ENCODE peak calls at places on chromosomes 3 and 15, in ten cellular contexts. S is heart right ventricle; K is neuronal stem cell; Q is lower lobe of right lung; R is cardiac muscle cell; B is CD8-positive, alpha-beta memory T cell; E is pancreas; T is heart left ventricle; X is CD8-positive, alpha-beta T cell; A is foreskin keratinocyte. L is an unnamed sample. For H3K27me3 and H3K4me1, the result is how much of the 10 kb centered on the place peaks cover.

GRCh38 chr3:112097378-112097777 is 11.2 kb downstream of the C3orf52 start:
- DNase-seq in S (no peak), K (no peak), Q (no peak), R (peak), B (no peak), E (peak), T (no peak), X (no peak), A (peak), L (no peak)

GRCh38 chr3:197088370-197088769 is 58.8 kb upstream of the MELTF start:
- DNase-seq in S (no peak), K (no peak), Q (no peak), R (peak), B (no peak), E (no peak), T (no peak), X (no peak), A (no peak), L (no peak)

GRCh38 chr3:59692117-59692516 is 642.3 kb upstream of the CFAP20DC start:
- DNase-seq in S (no peak), K (no peak), Q (no peak), R (no peak), B (no peak), E (no peak), T (no peak), X (no peak), A (no peak), L (no peak)

GRCh38 chr3:53232641-53233377 is 23.0 kb downstream of the TKT start:
- DNase-seq in S (no peak), K (no peak), Q (peak), R (no peak), B (no peak), E (no peak), T (no peak), X (no peak), A (no peak), L (no peak)

GRCh38 chr3:16618721-16619120 is 13.5 kb upstream of the DAZL start:
- DNase-seq in S (no peak), K (no peak), Q (no peak), R (peak), B (no peak), E (no peak), T (no peak), X (no peak), A (peak), L (no peak)

GRCh38 chr3:47899495-47900108 is 96.7 kb downstream of the DHX30 start:
- DNase-seq in S (no peak), K (no peak), Q (no peak), R (no peak), B (no peak), E (peak), T (no peak), X (no peak), A (peak), L (no peak)

GRCh38 chr15:67241132-67241855 is 13.2 kb downstream of the AAGAB start:
- DNase-seq in S (no peak), K (no peak), Q (no peak), R (no peak), B (peak), E (no peak), T (no peak), X (no peak), A (peak), L (peak)

GRCh38 chr15:63231717-63232116 is 42.3 kb downstream of the RAB8B start:
- DNase-seq in S (no peak), K (no peak), Q (no peak), R (peak), B (no peak), E (no peak), T (no peak), X (no peak), A (no peak), L (no peak)

GRCh38 chr3:34011171-34012101 is 213.0 kb downstream of the PDCD6IP start:
- DNase-seq in S (no peak), K (no peak), Q (no peak), R (no peak), B (no peak), E (no peak), T (no peak), X (no peak), A (no peak), L (no peak)

GRCh38 chr3:139906441-139906840 is 28.5 kb upstream of the CLSTN2 start:
- DNase-seq in S (no peak), K (no peak), Q (no peak), R (peak), B (no peak), E (no peak), T (no peak), X (no peak), A (peak), L (no peak)

GRCh38 chr15:31803388-31803884 is 226.9 kb upstream of the CHRNA7 start:
- DNase-seq in S (no peak), K (no peak), Q (no peak), R (no peak), B (no peak), E (no peak), T (no peak), X (no peak), A (no peak), L (no peak)

GRCh38 chr15:85333132-85333831 is 47.1 kb upstream of the AKAP13 start:
- DNase-seq in S (no peak), K (no peak), Q (no peak), R (peak), B (no peak), E (no peak), T (no peak), X (no peak), A (no peak), L (no peak)

GRCh38 chr3:43732747-43733425 is 42.1 kb downstream of the ABHD5 start:
- DNase-seq in S (no peak), K (no peak), Q (no peak), R (no peak), B (no peak), E (no peak), T (no peak), X (no peak), A (no peak), L (no peak)

GRCh38 chr3:57079221-57079831 is 18.9 kb downstream of the SPATA12 start:
- DNase-seq in S (peak), K (peak), Q (peak), R (peak), B (no peak), E (peak), T (peak), X (no peak), A (no peak), L (no peak)

GRCh38 chr3:134317106-134317947 is 56.9 kb downstream of the AMOTL2 start:
- DNase-seq in S (no peak), K (no peak), Q (no peak), R (no peak), B (no peak), E (no peak), T (no peak), X (no peak), A (peak), L (no peak)

GRCh38 chr15:69298697-69299441 is at the start of gene PAQR5:
- DNase-seq in S (peak), K (no peak), Q (peak), R (peak), B (no peak), E (peak), T (peak), X (no peak), A (no peak), L (no peak)

GRCh38 chr3:101203411-101203810 is 117.0 kb downstream of the IMPG2 start:
- DNase-seq in S (no peak), K (no peak), Q (no peak), R (peak), B (no peak), E (no peak), T (no peak), X (no peak), A (no peak), L (no peak)

GRCh38 chr3:122929576-122930365 is 97.8 kb downstream of the SEMA5B start:
- DNase-seq in S (no peak), K (no peak), Q (no peak), R (no peak), B (no peak), E (no peak), T (no peak), X (no peak), A (peak), L (no peak)

GRCh38 chr3:117674321-117674720 is 964.7 kb downstream of the TUSC7 start:
- DNase-seq in S (no peak), K (no peak), Q (no peak), R (no peak), B (no peak), E (no peak), T (no peak), X (no peak), A (no peak), L (no peak)

GRCh38 chr3:170425491-170426239 is 7.0 kb downstream of the CLDN11 start:
- DNase-seq in S (no peak), K (peak), Q (no peak), R (no peak), B (no peak), E (no peak), T (no peak), X (no peak), A (no peak), L (no peak)

GRCh38 chr3:64234571-64234970 is 9.3 kb upstream of the PRICKLE2 start:
- DNase-seq in S (no peak), K (no peak), Q (no peak), R (no peak), B (no peak), E (no peak), T (no peak), X (no peak), A (no peak), L (no peak)

GRCh38 chr3:64342940-64343691 is 117.8 kb upstream of the PRICKLE2 start:
- DNase-seq in S (no peak), K (no peak), Q (no peak), R (peak), B (no peak), E (no peak), T (no peak), X (no peak), A (no peak), L (no peak)

GRCh38 chr3:193665370-193665989 is 72.5 kb downstream of the OPA1 start:
- DNase-seq in S (no peak), K (no peak), Q (no peak), R (peak), B (no peak), E (no peak), T (no peak), X (no peak), A (no peak), L (peak)

GRCh38 chr15:77070500-77071337 is at the start of gene TSPAN3:
- DNase-seq in S (peak), K (peak), Q (peak), R (peak), B (peak), E (peak), T (peak), X (peak), A (no peak), L (peak)

GRCh38 chr3:134904333-134904771 is 109.3 kb downstream of the EPHB1 start:
- DNase-seq in S (no peak), K (no peak), Q (no peak), R (no peak), B (no peak), E (no peak), T (no peak), X (no peak), A (no peak), L (no peak)

GRCh38 chr3:5757213-5757804 is 569.8 kb downstream of the EDEM1 start:
- DNase-seq in S (no peak), K (no peak), Q (no peak), R (no peak), B (no peak), E (no peak), T (no peak), X (no peak), A (no peak), L (no peak)

GRCh38 chr3:13623101-13623654 is 74.3 kb downstream of the FBLN2 start:
- DNase-seq in S (no peak), K (no peak), Q (peak), R (no peak), B (no peak), E (no peak), T (no peak), X (no peak), A (peak), L (no peak)

GRCh38 chr15:45225506-45226273 is 26.3 kb upstream of the SLC28A2 start:
- DNase-seq in S (no peak), K (no peak), Q (no peak), R (no peak), B (no peak), E (no peak), T (no peak), X (no peak), A (no peak), L (no peak)

DNA sequence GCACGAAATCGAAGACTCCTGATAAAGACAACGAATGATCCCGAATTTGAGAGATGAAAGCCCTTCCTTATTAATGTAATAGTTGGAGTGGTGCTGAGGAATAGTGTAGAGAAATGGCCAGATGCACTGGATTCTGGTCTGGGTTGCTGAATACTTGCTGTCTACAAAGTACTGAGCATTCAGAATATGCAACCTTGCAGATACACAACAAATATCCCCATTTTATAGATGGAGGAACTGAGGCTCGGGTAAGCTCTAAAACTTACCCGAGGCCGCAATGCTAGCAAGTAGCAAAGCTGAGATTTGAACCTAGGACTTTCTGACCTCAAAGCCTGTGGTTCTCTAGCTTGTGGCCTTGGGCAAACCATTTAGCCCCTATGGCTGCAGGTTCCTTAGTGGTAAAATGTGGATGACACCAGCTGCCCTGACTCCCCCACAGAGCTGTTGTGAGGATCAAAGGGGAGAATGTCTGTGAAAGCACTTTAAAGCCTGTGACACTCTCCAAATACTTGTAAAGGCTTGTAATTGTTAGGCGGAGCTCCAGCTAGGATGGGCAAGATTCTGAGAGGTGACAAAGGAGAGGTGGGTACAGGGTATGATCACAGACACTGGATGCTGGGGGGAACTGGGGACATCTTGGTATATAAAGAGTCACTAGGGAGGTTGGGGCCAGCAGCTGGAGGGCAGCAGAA is 39.8 kb downstream of the FOXB1 start:
- DNase-seq in S (no peak), K (no peak), Q (no peak), R (no peak), B (no peak), E (no peak), T (no peak), X (no peak), A (no peak), L (no peak)
- H3K27me3 ChIP-seq in S (under half), K (under half), Q (under half), R (under half), B (under half), E (under half), T (under half), X (under half), A (under half), L (under half)

GRCh38 chr3:152282813-152283212 is 14.1 kb downstream of the MBNL1 start:
- DNase-seq in S (no peak), K (no peak), Q (no peak), R (no peak), B (no peak), E (no peak), T (no peak), X (no peak), A (no peak), L (no peak)
- H3K4me1 ChIP-seq in S (half or more), K (under half), Q (half or more), R (half or more), B (half or more), E (under half), T (under half), X (half or more), A (under half), L (half or more)

GRCh38 chr15:40845036-40845435 is 1.2 kb downstream of the SPINT1 start:
- DNase-seq in S (no peak), K (no peak), Q (no peak), R (no peak), B (no peak), E (no peak), T (no peak), X (no peak), A (no peak), L (no peak)

GRCh38 chr15:40845511-40846284 is 1.9 kb downstream of the SPINT1 start:
- DNase-seq in S (no peak), K (no peak), Q (peak), R (no peak), B (no peak), E (peak), T (no peak), X (no peak), A (peak), L (no peak)

GRCh38 chr15:40844543-40844981 is 714 bp downstream of the SPINT1 start:
- DNase-seq in S (no peak), K (no peak), Q (peak), R (no peak), B (peak), E (peak), T (peak), X (peak), A (no peak), L (peak)

GRCh38 chr15:40847225-40847961 is 3.5 kb downstream of the SPINT1 start:
- DNase-seq in S (peak), K (no peak), Q (peak), R (peak), B (no peak), E (peak), T (peak), X (no peak), A (no peak), L (no peak)

GRCh38 chr15:40846846-40847224 is 3.0 kb downstream of the SPINT1 start:
- DNase-seq in S (no peak), K (no peak), Q (no peak), R (no peak), B (no peak), E (no peak), T (no peak), X (no peak), A (no peak), L (no peak)
- H3K27me3 ChIP-seq in S (under half), K (under half), Q (under half), R (under half), B (under half), E (under half), T (under half), X (under half), A (under half), L (under half)

GRCh38 chr3:149276621-149277020 is 55.0 kb upstream of the CP start:
- DNase-seq in S (no peak), K (no peak), Q (no peak), R (no peak), B (no peak), E (no peak), T (no peak), X (no peak), A (no peak), L (no peak)

GRCh38 chr3:149271669-149272068 is 50.0 kb upstream of the CP start:
- DNase-seq in S (no peak), K (no peak), Q (no peak), R (no peak), B (no peak), E (no peak), T (no peak), X (no peak), A (no peak), L (no peak)

GRCh38 chr3:149277338-149277813 is 55.7 kb upstream of the CP start:
- DNase-seq in S (no peak), K (no peak), Q (no peak), R (peak), B (peak), E (no peak), T (no peak), X (no peak), A (peak), L (peak)

GRCh38 chr3:149273096-149273751 is 51.6 kb upstream of the CP start:
- DNase-seq in S (peak), K (peak), Q (no peak), R (peak), B (peak), E (peak), T (peak), X (peak), A (peak), L (peak)

GRCh38 chr3:149274220-149274619 is 52.6 kb upstream of the CP start:
- DNase-seq in S (no peak), K (no peak), Q (no peak), R (no peak), B (no peak), E (no peak), T (no peak), X (no peak), A (no peak), L (no peak)
- H3K4me1 ChIP-seq in S (under half), K (under half), Q (under half), R (under half), B (under half), E (under half), T (under half), X (under half), A (under half), L (under half)

GRCh38 chr15:36886135-36887011 is 214.0 kb downstream of the MEIS2 start:
- DNase-seq in S (no peak), K (no peak), Q (no peak), R (no peak), B (no peak), E (no peak), T (no peak), X (no peak), A (no peak), L (no peak)

GRCh38 chr15:36882487-36883108 is 217.8 kb downstream of the MEIS2 start:
- DNase-seq in S (no peak), K (peak), Q (no peak), R (peak), B (no peak), E (no peak), T (no peak), X (no peak), A (no peak), L (no peak)

GRCh38 chr15:36883705-36884355 is 216.5 kb downstream of the MEIS2 start:
- DNase-seq in S (peak), K (peak), Q (peak), R (peak), B (peak), E (peak), T (peak), X (peak), A (no peak), L (peak)

GRCh38 chr15:36885709-36886108 is 214.6 kb downstream of the MEIS2 start:
- DNase-seq in S (no peak), K (no peak), Q (no peak), R (no peak), B (no peak), E (no peak), T (no peak), X (no peak), A (no peak), L (no peak)

DNA sequence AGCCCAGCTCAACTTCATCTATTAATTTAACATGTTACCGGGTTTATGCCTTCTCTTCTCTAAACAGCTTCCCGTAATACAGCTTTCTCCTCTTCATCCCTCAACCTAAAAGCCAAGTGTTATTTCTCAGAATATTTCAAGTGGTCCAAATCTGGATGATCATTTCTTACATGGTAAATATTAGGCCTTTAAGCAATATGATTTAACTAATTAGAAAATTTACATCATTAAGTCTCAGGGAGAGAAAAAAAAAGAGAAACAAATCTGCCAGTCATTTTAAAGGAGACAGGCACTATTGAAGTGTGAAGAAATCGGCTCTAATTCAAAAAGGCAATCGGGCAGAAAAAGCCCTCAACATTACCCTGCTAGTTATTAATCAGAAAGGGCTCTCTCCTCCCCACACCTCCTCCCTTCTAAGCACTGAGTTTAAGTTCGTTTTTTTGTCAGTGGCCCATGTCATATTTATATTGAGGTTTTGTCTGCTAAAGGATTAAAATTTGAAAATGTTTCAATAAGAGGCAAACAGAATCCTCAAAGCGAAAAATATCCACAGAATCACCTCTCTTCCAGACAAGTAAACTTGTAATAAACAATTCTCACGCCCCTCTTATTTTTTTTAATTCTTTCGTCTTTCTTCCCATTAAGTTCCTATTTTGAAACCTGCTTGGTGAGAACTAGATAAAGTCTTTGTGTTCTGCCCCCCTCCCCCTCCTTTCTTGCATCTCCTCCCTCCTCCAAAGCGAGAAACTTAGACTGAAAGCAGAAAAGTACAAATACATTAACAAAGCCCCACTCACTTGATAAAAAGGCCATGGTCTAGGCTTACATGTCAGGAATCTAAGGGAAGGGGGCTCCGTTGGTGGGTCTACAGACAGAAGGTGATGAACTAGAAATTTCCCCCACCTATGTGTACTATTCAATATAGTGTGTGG is 215.7 kb downstream of the MEIS2 start:
- DNase-seq in S (no peak), K (peak), Q (no peak), R (no peak), B (no peak), E (no peak), T (no peak), X (no peak), A (no peak), L (no peak)
- H3K27me3 ChIP-seq in S (half or more), K (under half), Q (half or more), R (under half), B (under half), E (under half), T (under half), X (under half), A (half or more), L (half or more)